ENCODE peak calls at places on chromosomes 11 and 22, in seven cellular contexts. One of them, this sample, is unnamed.

GRCh38 chr11:2868604-2869526 is 16.7 kb downstream of the CDKN1C start:
- DNase-seq in mesendoderm: no peak
- DNase-seq in H9: no peak
- DNase-seq in neuronal stem cell: no peak
- DNase-seq in H1: no peak
- DNase-seq in mesenchymal stem cell: no peak
- DNase-seq in trophoblast cell: no peak
- DNase-seq in this sample: no peak

GRCh38 chr22:43228330-43228729 is 41.4 kb upstream of the TTLL12 start:
- DNase-seq in mesendoderm: peak
- DNase-seq in H9: peak
- DNase-seq in neuronal stem cell: no peak
- DNase-seq in H1: peak
- DNase-seq in mesenchymal stem cell: peak
- DNase-seq in trophoblast cell: no peak
- DNase-seq in this sample: peak

GRCh38 chr11:73350908-73351636 is 25.1 kb upstream of the RELT start:
- DNase-seq in mesendoderm: peak
- DNase-seq in H9: peak
- DNase-seq in neuronal stem cell: no peak
- DNase-seq in H1: peak
- DNase-seq in mesenchymal stem cell: peak
- DNase-seq in trophoblast cell: peak
- DNase-seq in this sample: peak

GRCh38 chr11:28834877-28835276 is 726.7 kb downstream of the METTL15 start:
- DNase-seq in mesendoderm: peak
- DNase-seq in H9: no peak
- DNase-seq in neuronal stem cell: no peak
- DNase-seq in H1: no peak
- DNase-seq in mesenchymal stem cell: peak
- DNase-seq in trophoblast cell: no peak
- DNase-seq in this sample: peak

GRCh38 chr11:128559496-128560103 is 27.8 kb downstream of the ETS1 start:
- DNase-seq in mesendoderm: no peak
- DNase-seq in H9: no peak
- DNase-seq in neuronal stem cell: no peak
- DNase-seq in H1: no peak
- DNase-seq in mesenchymal stem cell: no peak
- DNase-seq in trophoblast cell: no peak
- DNase-seq in this sample: no peak

GRCh38 chr11:7968686-7969085 is 3.4 kb upstream of the NLRP10 start:
- DNase-seq in mesendoderm: peak
- DNase-seq in H9: no peak
- DNase-seq in neuronal stem cell: no peak
- DNase-seq in H1: no peak
- DNase-seq in mesenchymal stem cell: no peak
- DNase-seq in trophoblast cell: no peak
- DNase-seq in this sample: peak

GRCh38 chr11:130719516-130719915 is 196.8 kb downstream of the SNX19 start:
- DNase-seq in mesendoderm: no peak
- DNase-seq in H9: no peak
- DNase-seq in neuronal stem cell: no peak
- DNase-seq in H1: no peak
- DNase-seq in mesenchymal stem cell: peak
- DNase-seq in trophoblast cell: no peak
- DNase-seq in this sample: peak

GRCh38 chr11:75639752-75640151 is 29.1 kb downstream of the MAP6 start:
- DNase-seq in mesendoderm: peak
- DNase-seq in H9: no peak
- DNase-seq in neuronal stem cell: no peak
- DNase-seq in H1: no peak
- DNase-seq in mesenchymal stem cell: peak
- DNase-seq in trophoblast cell: no peak
- DNase-seq in this sample: peak

GRCh38 chr11:96627379-96627778 is 237.6 kb downstream of the JRKL start:
- DNase-seq in mesendoderm: no peak
- DNase-seq in H9: no peak
- DNase-seq in neuronal stem cell: no peak
- DNase-seq in H1: no peak
- DNase-seq in mesenchymal stem cell: no peak
- DNase-seq in trophoblast cell: no peak
- DNase-seq in this sample: no peak

GRCh38 chr11:92449780-92450179 is 225.2 kb downstream of the FAT3 start:
- DNase-seq in mesendoderm: no peak
- DNase-seq in H9: no peak
- DNase-seq in neuronal stem cell: no peak
- DNase-seq in H1: no peak
- DNase-seq in mesenchymal stem cell: no peak
- DNase-seq in trophoblast cell: no peak
- DNase-seq in this sample: no peak

GRCh38 chr11:16989554-16989953 is 24.7 kb downstream of the PLEKHA7 start:
- DNase-seq in mesendoderm: no peak
- DNase-seq in H9: no peak
- DNase-seq in neuronal stem cell: no peak
- DNase-seq in H1: no peak
- DNase-seq in mesenchymal stem cell: no peak
- DNase-seq in trophoblast cell: no peak
- DNase-seq in this sample: no peak

GRCh38 chr11:19389787-19390303 is 149.1 kb upstream of the E2F8 start:
- DNase-seq in mesendoderm: no peak
- DNase-seq in H9: no peak
- DNase-seq in neuronal stem cell: no peak
- DNase-seq in H1: no peak
- DNase-seq in mesenchymal stem cell: peak
- DNase-seq in trophoblast cell: no peak
- DNase-seq in this sample: peak

GRCh38 chr11:8735094-8735493 is 52.5 kb downstream of the RPL27A start:
- DNase-seq in mesendoderm: no peak
- DNase-seq in H9: no peak
- DNase-seq in neuronal stem cell: no peak
- DNase-seq in H1: no peak
- DNase-seq in mesenchymal stem cell: no peak
- DNase-seq in trophoblast cell: no peak
- DNase-seq in this sample: no peak

GRCh38 chr22:22196018-22196533 is 48.5 kb upstream of the VPREB1 start:
- DNase-seq in mesendoderm: no peak
- DNase-seq in H9: no peak
- DNase-seq in neuronal stem cell: no peak
- DNase-seq in H1: no peak
- DNase-seq in mesenchymal stem cell: no peak
- DNase-seq in trophoblast cell: no peak
- DNase-seq in this sample: no peak

GRCh38 chr11:20134991-20135736 is 25.1 kb downstream of the DBX1 start:
- DNase-seq in mesendoderm: no peak
- DNase-seq in H9: no peak
- DNase-seq in neuronal stem cell: no peak
- DNase-seq in H1: no peak
- DNase-seq in mesenchymal stem cell: no peak
- DNase-seq in trophoblast cell: no peak
- DNase-seq in this sample: no peak

GRCh38 chr11:2589538-2589934 is 110.3 kb downstream of the KCNQ1OT1 start:
- DNase-seq in mesendoderm: no peak
- DNase-seq in H9: peak
- DNase-seq in neuronal stem cell: no peak
- DNase-seq in H1: no peak
- DNase-seq in mesenchymal stem cell: no peak
- DNase-seq in trophoblast cell: no peak
- DNase-seq in this sample: no peak

GRCh38 chr22:41442240-41442792 is 4.3 kb downstream of the TOB2 start:
- DNase-seq in mesendoderm: no peak
- DNase-seq in H9: no peak
- DNase-seq in neuronal stem cell: no peak
- DNase-seq in H1: no peak
- DNase-seq in mesenchymal stem cell: no peak
- DNase-seq in trophoblast cell: no peak
- DNase-seq in this sample: no peak

GRCh38 chr11:57230316-57230715 is 6.7 kb downstream of the APLNR start:
- DNase-seq in mesendoderm: peak
- DNase-seq in H9: no peak
- DNase-seq in neuronal stem cell: no peak
- DNase-seq in H1: no peak
- DNase-seq in mesenchymal stem cell: no peak
- DNase-seq in trophoblast cell: no peak
- DNase-seq in this sample: no peak

GRCh38 chr11:121425818-121426217 is 26.3 kb upstream of the SORL1 start:
- DNase-seq in mesendoderm: peak
- DNase-seq in H9: no peak
- DNase-seq in neuronal stem cell: no peak
- DNase-seq in H1: no peak
- DNase-seq in mesenchymal stem cell: no peak
- DNase-seq in trophoblast cell: peak
- DNase-seq in this sample: no peak

GRCh38 chr11:128590587-128590986 is 3.2 kb upstream of the ETS1 start:
- DNase-seq in mesendoderm: no peak
- DNase-seq in H9: no peak
- DNase-seq in neuronal stem cell: no peak
- DNase-seq in H1: no peak
- DNase-seq in mesenchymal stem cell: no peak
- DNase-seq in trophoblast cell: no peak
- DNase-seq in this sample: no peak

GRCh38 chr11:60334005-60334620 is 7.1 kb downstream of the MS4A6E start:
- DNase-seq in mesendoderm: peak
- DNase-seq in H9: peak
- DNase-seq in neuronal stem cell: peak
- DNase-seq in H1: peak
- DNase-seq in mesenchymal stem cell: peak
- DNase-seq in trophoblast cell: peak
- DNase-seq in this sample: peak

GRCh38 chr11:92130432-92130831 is 94.2 kb upstream of the FAT3 start:
- DNase-seq in mesendoderm: no peak
- DNase-seq in H9: no peak
- DNase-seq in neuronal stem cell: no peak
- DNase-seq in H1: no peak
- DNase-seq in mesenchymal stem cell: no peak
- DNase-seq in trophoblast cell: no peak
- DNase-seq in this sample: peak

GRCh38 chr11:61904539-61905048 is 12.8 kb downstream of the RAB3IL1 start:
- DNase-seq in mesendoderm: peak
- DNase-seq in H9: peak
- DNase-seq in neuronal stem cell: no peak
- DNase-seq in H1: peak
- DNase-seq in mesenchymal stem cell: no peak
- DNase-seq in trophoblast cell: no peak
- DNase-seq in this sample: no peak

GRCh38 chr11:47907499-47907898 is 59.3 kb upstream of the NUP160 start:
- DNase-seq in mesendoderm: no peak
- DNase-seq in H9: no peak
- DNase-seq in neuronal stem cell: no peak
- DNase-seq in H1: no peak
- DNase-seq in mesenchymal stem cell: peak
- DNase-seq in trophoblast cell: peak
- DNase-seq in this sample: peak

GRCh38 chr11:75577198-75577597 is 15.1 kb downstream of the SERPINH1 start:
- DNase-seq in mesendoderm: peak
- DNase-seq in H9: peak
- DNase-seq in neuronal stem cell: no peak
- DNase-seq in H1: peak
- DNase-seq in mesenchymal stem cell: peak
- DNase-seq in trophoblast cell: no peak
- DNase-seq in this sample: peak

DNA sequence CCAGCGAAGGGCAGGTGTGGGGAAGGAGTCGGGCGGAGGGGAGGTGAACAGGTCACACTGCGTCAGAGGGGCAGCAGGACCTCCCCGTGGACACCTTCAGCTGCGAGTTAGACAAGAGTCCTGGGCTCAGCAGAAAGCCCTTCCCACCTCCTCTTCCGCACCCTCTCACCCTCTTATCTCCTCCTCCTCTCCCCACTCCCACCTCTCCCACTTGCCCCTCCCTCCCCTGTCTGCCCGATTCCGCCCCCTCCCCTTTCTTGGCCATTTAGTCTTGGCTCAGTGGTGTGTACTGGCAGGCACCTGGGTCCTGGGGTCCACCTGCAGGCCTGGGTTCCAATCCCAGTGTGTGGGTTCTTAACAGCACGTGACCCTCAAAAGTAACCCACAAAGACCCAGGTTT is 37.2 kb downstream of the CYTH4 start:
- DNase-seq in mesendoderm: no peak
- DNase-seq in H9: no peak
- DNase-seq in neuronal stem cell: no peak
- DNase-seq in H1: no peak
- DNase-seq in mesenchymal stem cell: no peak
- DNase-seq in trophoblast cell: no peak
- DNase-seq in this sample: no peak
- H2BK5ac ChIP-seq in mesendoderm: no peak
- H2BK5ac ChIP-seq in H9: no peak
- H2BK5ac ChIP-seq in neuronal stem cell: no peak
- H2BK5ac ChIP-seq in H1: no peak
- H2BK5ac ChIP-seq in mesenchymal stem cell: no peak
- H2BK5ac ChIP-seq in trophoblast cell: no peak
- H2BK5ac ChIP-seq in this sample: no peak

GRCh38 chr11:117912497-117912896 is 16.7 kb downstream of the TMPRSS13 start:
- DNase-seq in mesendoderm: no peak
- DNase-seq in H9: peak
- DNase-seq in neuronal stem cell: no peak
- DNase-seq in H1: no peak
- DNase-seq in mesenchymal stem cell: no peak
- DNase-seq in trophoblast cell: no peak
- DNase-seq in this sample: no peak
- H2BK5ac ChIP-seq in mesendoderm: no peak
- H2BK5ac ChIP-seq in H9: no peak
- H2BK5ac ChIP-seq in neuronal stem cell: no peak
- H2BK5ac ChIP-seq in H1: no peak
- H2BK5ac ChIP-seq in mesenchymal stem cell: no peak
- H2BK5ac ChIP-seq in trophoblast cell: no peak
- H2BK5ac ChIP-seq in this sample: no peak

DNA sequence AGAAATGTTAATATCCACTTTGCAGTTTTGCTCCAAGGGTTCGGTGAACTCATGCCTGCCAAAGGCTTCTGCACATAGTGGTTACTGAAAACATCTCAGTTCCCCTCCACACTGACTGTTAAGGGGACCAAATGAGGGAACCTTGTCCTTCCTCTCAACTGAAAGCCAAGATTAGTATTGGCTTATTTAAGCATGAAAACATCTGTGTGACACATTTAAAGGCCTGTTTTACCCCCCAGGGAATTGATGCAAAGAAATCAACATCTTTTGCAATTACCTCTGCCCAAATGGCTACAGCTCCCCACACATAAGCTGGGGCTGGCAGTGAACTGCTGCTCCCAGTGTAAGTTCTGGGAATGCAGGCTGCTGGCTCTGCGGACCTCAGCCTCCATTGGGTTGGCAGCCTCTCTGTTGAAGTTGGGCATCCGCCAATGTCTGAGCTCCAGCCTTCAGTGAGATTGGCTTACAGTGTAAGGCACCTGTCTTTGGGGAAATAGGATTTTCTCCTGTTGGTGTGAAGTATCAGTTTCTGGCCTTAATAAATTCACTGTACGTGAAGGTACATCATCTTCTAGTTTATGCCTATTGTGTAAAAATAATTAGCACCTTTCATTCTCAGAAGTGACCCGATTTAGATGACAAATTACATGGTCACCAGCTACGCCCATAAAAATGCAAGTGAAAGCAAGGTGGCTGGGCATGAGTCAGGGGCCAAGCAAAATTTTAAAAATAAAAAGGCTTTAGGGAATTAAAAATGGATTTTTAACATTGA is 213.4 kb upstream of the SYN3 start:
- DNase-seq in mesendoderm: no peak
- DNase-seq in H9: no peak
- DNase-seq in neuronal stem cell: no peak
- DNase-seq in H1: no peak
- DNase-seq in mesenchymal stem cell: no peak
- DNase-seq in trophoblast cell: no peak
- DNase-seq in this sample: peak
- H2BK5ac ChIP-seq in mesendoderm: no peak
- H2BK5ac ChIP-seq in H9: no peak
- H2BK5ac ChIP-seq in neuronal stem cell: no peak
- H2BK5ac ChIP-seq in H1: no peak
- H2BK5ac ChIP-seq in mesenchymal stem cell: no peak
- H2BK5ac ChIP-seq in trophoblast cell: no peak
- H2BK5ac ChIP-seq in this sample: no peak

GRCh38 chr11:126511475-126512115 is 156.1 kb downstream of the ST3GAL4 start:
- DNase-seq in mesendoderm: no peak
- DNase-seq in H9: no peak
- DNase-seq in neuronal stem cell: no peak
- DNase-seq in H1: no peak
- DNase-seq in mesenchymal stem cell: no peak
- DNase-seq in trophoblast cell: no peak
- DNase-seq in this sample: no peak
- H2BK5ac ChIP-seq in mesendoderm: no peak
- H2BK5ac ChIP-seq in H9: no peak
- H2BK5ac ChIP-seq in neuronal stem cell: no peak
- H2BK5ac ChIP-seq in H1: no peak
- H2BK5ac ChIP-seq in mesenchymal stem cell: no peak
- H2BK5ac ChIP-seq in trophoblast cell: no peak
- H2BK5ac ChIP-seq in this sample: no peak

This sample was measured in IMR-90.